ENCODE peak calls at places on chromosomes 3 and 15, in nine cellular contexts. One of them, this sample, is unnamed.

GRCh38 chr15:70559840-70560239 is 203.5 kb downstream of the UACA start:
- DNase-seq in stomach: peak
- DNase-seq in HFF-Myc: no peak
- DNase-seq in stimulated activated CD8-positive, alpha-beta memory T cell treated with anti-CD3 and anti-CD28 coated beads, Interleukin-2, amount 100 ng/mL, for 48 hours: no peak
- DNase-seq in activated T-cell treated with anti-CD3 and anti-CD28 coated beads for 4 hours: no peak
- DNase-seq in NCI-H2081: no peak
- DNase-seq in brain pericyte: no peak
- DNase-seq in Peyer's patch: no peak
- DNase-seq in activated CD8-positive, alpha-beta memory T cell treated with anti-CD3 and anti-CD28 coated beads for 48 hours: no peak
- DNase-seq in this sample: no peak

GRCh38 chr3:193029800-193030199 is 112.1 kb upstream of the MB21D2 start:
- DNase-seq in stomach: no peak
- DNase-seq in HFF-Myc: no peak
- DNase-seq in stimulated activated CD8-positive, alpha-beta memory T cell treated with anti-CD3 and anti-CD28 coated beads, Interleukin-2, amount 100 ng/mL, for 48 hours: no peak
- DNase-seq in activated T-cell treated with anti-CD3 and anti-CD28 coated beads for 4 hours: no peak
- DNase-seq in NCI-H2081: no peak
- DNase-seq in brain pericyte: no peak
- DNase-seq in Peyer's patch: no peak
- DNase-seq in activated CD8-positive, alpha-beta memory T cell treated with anti-CD3 and anti-CD28 coated beads for 48 hours: no peak
- DNase-seq in this sample: no peak

GRCh38 chr15:50907866-50908208 is 646 bp upstream of the AP4E1 start:
- DNase-seq in stomach: peak
- DNase-seq in HFF-Myc: no peak
- DNase-seq in stimulated activated CD8-positive, alpha-beta memory T cell treated with anti-CD3 and anti-CD28 coated beads, Interleukin-2, amount 100 ng/mL, for 48 hours: peak
- DNase-seq in activated T-cell treated with anti-CD3 and anti-CD28 coated beads for 4 hours: peak
- DNase-seq in NCI-H2081: peak
- DNase-seq in brain pericyte: no peak
- DNase-seq in Peyer's patch: peak
- DNase-seq in activated CD8-positive, alpha-beta memory T cell treated with anti-CD3 and anti-CD28 coated beads for 48 hours: no peak
- DNase-seq in this sample: no peak

GRCh38 chr3:100777271-100777670 is 68.0 kb downstream of the TFG start:
- DNase-seq in stomach: no peak
- DNase-seq in HFF-Myc: no peak
- DNase-seq in stimulated activated CD8-positive, alpha-beta memory T cell treated with anti-CD3 and anti-CD28 coated beads, Interleukin-2, amount 100 ng/mL, for 48 hours: no peak
- DNase-seq in activated T-cell treated with anti-CD3 and anti-CD28 coated beads for 4 hours: no peak
- DNase-seq in NCI-H2081: no peak
- DNase-seq in brain pericyte: no peak
- DNase-seq in Peyer's patch: no peak
- DNase-seq in activated CD8-positive, alpha-beta memory T cell treated with anti-CD3 and anti-CD28 coated beads for 48 hours: no peak
- DNase-seq in this sample: no peak

GRCh38 chr3:159629329-159630084 is 359.1 kb upstream of the IL12A start:
- DNase-seq in stomach: no peak
- DNase-seq in HFF-Myc: no peak
- DNase-seq in stimulated activated CD8-positive, alpha-beta memory T cell treated with anti-CD3 and anti-CD28 coated beads, Interleukin-2, amount 100 ng/mL, for 48 hours: no peak
- DNase-seq in activated T-cell treated with anti-CD3 and anti-CD28 coated beads for 4 hours: no peak
- DNase-seq in NCI-H2081: no peak
- DNase-seq in brain pericyte: no peak
- DNase-seq in Peyer's patch: no peak
- DNase-seq in activated CD8-positive, alpha-beta memory T cell treated with anti-CD3 and anti-CD28 coated beads for 48 hours: no peak
- DNase-seq in this sample: no peak

GRCh38 chr3:42114130-42114529 is 23.0 kb downstream of the TRAK1 start:
- DNase-seq in stomach: no peak
- DNase-seq in HFF-Myc: no peak
- DNase-seq in stimulated activated CD8-positive, alpha-beta memory T cell treated with anti-CD3 and anti-CD28 coated beads, Interleukin-2, amount 100 ng/mL, for 48 hours: no peak
- DNase-seq in activated T-cell treated with anti-CD3 and anti-CD28 coated beads for 4 hours: no peak
- DNase-seq in NCI-H2081: no peak
- DNase-seq in brain pericyte: no peak
- DNase-seq in Peyer's patch: no peak
- DNase-seq in activated CD8-positive, alpha-beta memory T cell treated with anti-CD3 and anti-CD28 coated beads for 48 hours: no peak
- DNase-seq in this sample: no peak

GRCh38 chr3:194262345-194263305 is 88.5 kb downstream of the CPN2 start:
- DNase-seq in stomach: no peak
- DNase-seq in HFF-Myc: no peak
- DNase-seq in stimulated activated CD8-positive, alpha-beta memory T cell treated with anti-CD3 and anti-CD28 coated beads, Interleukin-2, amount 100 ng/mL, for 48 hours: no peak
- DNase-seq in activated T-cell treated with anti-CD3 and anti-CD28 coated beads for 4 hours: no peak
- DNase-seq in NCI-H2081: no peak
- DNase-seq in brain pericyte: no peak
- DNase-seq in Peyer's patch: no peak
- DNase-seq in activated CD8-positive, alpha-beta memory T cell treated with anti-CD3 and anti-CD28 coated beads for 48 hours: no peak
- DNase-seq in this sample: no peak

GRCh38 chr3:99706410-99706809 is 68.0 kb downstream of the COL8A1 start:
- DNase-seq in stomach: no peak
- DNase-seq in HFF-Myc: no peak
- DNase-seq in stimulated activated CD8-positive, alpha-beta memory T cell treated with anti-CD3 and anti-CD28 coated beads, Interleukin-2, amount 100 ng/mL, for 48 hours: no peak
- DNase-seq in activated T-cell treated with anti-CD3 and anti-CD28 coated beads for 4 hours: no peak
- DNase-seq in NCI-H2081: no peak
- DNase-seq in brain pericyte: no peak
- DNase-seq in Peyer's patch: no peak
- DNase-seq in activated CD8-positive, alpha-beta memory T cell treated with anti-CD3 and anti-CD28 coated beads for 48 hours: no peak
- DNase-seq in this sample: no peak

GRCh38 chr15:22786868-22787698 is 639 bp downstream of the NIPA1 start:
- DNase-seq in stomach: peak
- DNase-seq in HFF-Myc: no peak
- DNase-seq in stimulated activated CD8-positive, alpha-beta memory T cell treated with anti-CD3 and anti-CD28 coated beads, Interleukin-2, amount 100 ng/mL, for 48 hours: no peak
- DNase-seq in activated T-cell treated with anti-CD3 and anti-CD28 coated beads for 4 hours: no peak
- DNase-seq in NCI-H2081: peak
- DNase-seq in brain pericyte: no peak
- DNase-seq in Peyer's patch: peak
- DNase-seq in activated CD8-positive, alpha-beta memory T cell treated with anti-CD3 and anti-CD28 coated beads for 48 hours: peak
- DNase-seq in this sample: no peak

GRCh38 chr3:144286235-144286910 is 314.8 kb downstream of the DIPK2A start:
- DNase-seq in stomach: no peak
- DNase-seq in HFF-Myc: no peak
- DNase-seq in stimulated activated CD8-positive, alpha-beta memory T cell treated with anti-CD3 and anti-CD28 coated beads, Interleukin-2, amount 100 ng/mL, for 48 hours: no peak
- DNase-seq in activated T-cell treated with anti-CD3 and anti-CD28 coated beads for 4 hours: no peak
- DNase-seq in NCI-H2081: no peak
- DNase-seq in brain pericyte: no peak
- DNase-seq in Peyer's patch: no peak
- DNase-seq in activated CD8-positive, alpha-beta memory T cell treated with anti-CD3 and anti-CD28 coated beads for 48 hours: no peak
- DNase-seq in this sample: no peak

This sample was measured in smooth muscle cell of the brain vasculature.